ENCODE peak calls at places on chromosomes 3 and 15, in nine cellular contexts. One of them, this sample, is unnamed.

GRCh38 chr15:31265090-31265870 is 61.4 kb upstream of the KLF13 start:
- DNase-seq in cardiac fibroblast: no peak
- DNase-seq in body of pancreas: no peak
- DNase-seq in HFFc6: no peak
- DNase-seq in cardiac muscle cell: peak; percentile 52
- DNase-seq in neural crest cell: no peak
- DNase-seq in foreskin fibroblast: no peak
- DNase-seq in esophagus squamous epithelium: no peak
- DNase-seq in type B pancreatic cell: peak; percentile 53
- DNase-seq in this sample: peak; percentile 36

GRCh38 chr3:49257187-49257586 is 19.8 kb downstream of the C3orf62 start:
- DNase-seq in cardiac fibroblast: no peak
- DNase-seq in body of pancreas: no peak
- DNase-seq in HFFc6: no peak
- DNase-seq in cardiac muscle cell: no peak
- DNase-seq in neural crest cell: no peak
- DNase-seq in foreskin fibroblast: no peak
- DNase-seq in esophagus squamous epithelium: no peak
- DNase-seq in type B pancreatic cell: no peak
- DNase-seq in this sample: no peak

GRCh38 chr15:89383635-89384604 is 49.3 kb upstream of the POLG start:
- DNase-seq in cardiac fibroblast: peak; percentile 70
- DNase-seq in body of pancreas: no peak
- DNase-seq in HFFc6: no peak
- DNase-seq in cardiac muscle cell: peak; percentile 97
- DNase-seq in neural crest cell: no peak
- DNase-seq in foreskin fibroblast: peak; percentile 49
- DNase-seq in esophagus squamous epithelium: no peak
- DNase-seq in type B pancreatic cell: peak; percentile 87
- DNase-seq in this sample: no peak

GRCh38 chr15:23642413-23643044 is 5.1 kb downstream of the MAGEL2 start:
- DNase-seq in cardiac fibroblast: peak; percentile 53
- DNase-seq in body of pancreas: peak; percentile 56
- DNase-seq in HFFc6: peak; percentile 46
- DNase-seq in cardiac muscle cell: peak; percentile 67
- DNase-seq in neural crest cell: peak; percentile 63
- DNase-seq in foreskin fibroblast: peak; percentile 67
- DNase-seq in esophagus squamous epithelium: no peak
- DNase-seq in type B pancreatic cell: no peak
- DNase-seq in this sample: no peak

GRCh38 chr3:129936757-129937156 is 37.8 kb upstream of the TRH start:
- DNase-seq in cardiac fibroblast: peak; percentile 65
- DNase-seq in body of pancreas: peak; percentile 66
- DNase-seq in HFFc6: peak; percentile 68
- DNase-seq in cardiac muscle cell: no peak
- DNase-seq in neural crest cell: no peak
- DNase-seq in foreskin fibroblast: peak; percentile 65
- DNase-seq in esophagus squamous epithelium: no peak
- DNase-seq in type B pancreatic cell: no peak
- DNase-seq in this sample: no peak

GRCh38 chr15:80367094-80367493 is 37.1 kb upstream of the ARNT2 start:
- DNase-seq in cardiac fibroblast: peak; percentile 16
- DNase-seq in body of pancreas: no peak
- DNase-seq in HFFc6: no peak
- DNase-seq in cardiac muscle cell: peak; percentile 10
- DNase-seq in neural crest cell: peak; percentile 12
- DNase-seq in foreskin fibroblast: peak; percentile 30
- DNase-seq in esophagus squamous epithelium: no peak
- DNase-seq in type B pancreatic cell: no peak
- DNase-seq in this sample: no peak

GRCh38 chr3:148366743-148367410 is 330.8 kb upstream of the AGTR1 start:
- DNase-seq in cardiac fibroblast: peak; percentile 15
- DNase-seq in body of pancreas: no peak
- DNase-seq in HFFc6: peak; percentile 9
- DNase-seq in cardiac muscle cell: no peak
- DNase-seq in neural crest cell: no peak
- DNase-seq in foreskin fibroblast: peak; percentile 37
- DNase-seq in esophagus squamous epithelium: no peak
- DNase-seq in type B pancreatic cell: no peak
- DNase-seq in this sample: no peak

GRCh38 chr3:127953636-127954035 is 38.6 kb downstream of the KBTBD12 start:
- DNase-seq in cardiac fibroblast: peak; percentile 12
- DNase-seq in body of pancreas: no peak
- DNase-seq in HFFc6: peak; percentile 55
- DNase-seq in cardiac muscle cell: no peak
- DNase-seq in neural crest cell: no peak
- DNase-seq in foreskin fibroblast: peak; percentile 79
- DNase-seq in esophagus squamous epithelium: no peak
- DNase-seq in type B pancreatic cell: no peak
- DNase-seq in this sample: no peak

GRCh38 chr15:99252326-99252725 is 1.0 kb downstream of the LRRC28 start:
- DNase-seq in cardiac fibroblast: no peak
- DNase-seq in body of pancreas: no peak
- DNase-seq in HFFc6: no peak
- DNase-seq in cardiac muscle cell: no peak
- DNase-seq in neural crest cell: no peak
- DNase-seq in foreskin fibroblast: no peak
- DNase-seq in esophagus squamous epithelium: no peak
- DNase-seq in type B pancreatic cell: no peak
- DNase-seq in this sample: no peak

GRCh38 chr3:22117751-22118346 is 366.8 kb upstream of the ZNF385D start:
- DNase-seq in cardiac fibroblast: peak; percentile 67
- DNase-seq in body of pancreas: no peak
- DNase-seq in HFFc6: peak; percentile 20
- DNase-seq in cardiac muscle cell: peak; percentile 49
- DNase-seq in neural crest cell: no peak
- DNase-seq in foreskin fibroblast: peak; percentile 66
- DNase-seq in esophagus squamous epithelium: no peak
- DNase-seq in type B pancreatic cell: no peak
- DNase-seq in this sample: no peak

GRCh38 chr3:191051037-191051436 is 148.0 kb upstream of the OSTN start:
- DNase-seq in cardiac fibroblast: peak; percentile 50
- DNase-seq in body of pancreas: no peak
- DNase-seq in HFFc6: peak; percentile 45
- DNase-seq in cardiac muscle cell: peak; percentile 50
- DNase-seq in neural crest cell: no peak
- DNase-seq in foreskin fibroblast: peak; percentile 28
- DNase-seq in esophagus squamous epithelium: no peak
- DNase-seq in type B pancreatic cell: no peak
- DNase-seq in this sample: no peak

GRCh38 chr3:185268194-185268809 is 14.5 kb upstream of the EHHADH start:
- DNase-seq in cardiac fibroblast: no peak
- DNase-seq in body of pancreas: no peak
- DNase-seq in HFFc6: no peak
- DNase-seq in cardiac muscle cell: no peak
- DNase-seq in neural crest cell: no peak
- DNase-seq in foreskin fibroblast: no peak
- DNase-seq in esophagus squamous epithelium: no peak
- DNase-seq in type B pancreatic cell: no peak
- DNase-seq in this sample: no peak

GRCh38 chr3:160735801-160736200 is 20.2 kb upstream of the PPM1L start:
- DNase-seq in cardiac fibroblast: no peak
- DNase-seq in body of pancreas: no peak
- DNase-seq in HFFc6: no peak
- DNase-seq in cardiac muscle cell: no peak
- DNase-seq in neural crest cell: no peak
- DNase-seq in foreskin fibroblast: no peak
- DNase-seq in esophagus squamous epithelium: no peak
- DNase-seq in type B pancreatic cell: no peak
- DNase-seq in this sample: no peak

GRCh38 chr15:70353606-70354259 is 256.0 kb upstream of the TLE3 start:
- DNase-seq in cardiac fibroblast: no peak
- DNase-seq in body of pancreas: peak; percentile 51
- DNase-seq in HFFc6: no peak
- DNase-seq in cardiac muscle cell: no peak
- DNase-seq in neural crest cell: no peak
- DNase-seq in foreskin fibroblast: no peak
- DNase-seq in esophagus squamous epithelium: no peak
- DNase-seq in type B pancreatic cell: no peak
- DNase-seq in this sample: no peak

GRCh38 chr3:16103472-16103871 is 71.0 kb upstream of the GALNT15 start:
- DNase-seq in cardiac fibroblast: peak; percentile 65
- DNase-seq in body of pancreas: peak; percentile 22
- DNase-seq in HFFc6: peak; percentile 82
- DNase-seq in cardiac muscle cell: no peak
- DNase-seq in neural crest cell: no peak
- DNase-seq in foreskin fibroblast: peak; percentile 90
- DNase-seq in esophagus squamous epithelium: no peak
- DNase-seq in type B pancreatic cell: no peak
- DNase-seq in this sample: no peak

GRCh38 chr3:187669675-187670504 is at the start of gene SST:
- DNase-seq in cardiac fibroblast: peak; percentile 52
- DNase-seq in body of pancreas: peak; percentile 41
- DNase-seq in HFFc6: no peak
- DNase-seq in cardiac muscle cell: peak; percentile 84
- DNase-seq in neural crest cell: peak; percentile 61
- DNase-seq in foreskin fibroblast: peak; percentile 80
- DNase-seq in esophagus squamous epithelium: no peak
- DNase-seq in type B pancreatic cell: peak; percentile 74
- DNase-seq in this sample: no peak

GRCh38 chr3:25831578-25831977 is 41.7 kb downstream of the OXSM start:
- DNase-seq in cardiac fibroblast: peak; percentile 55
- DNase-seq in body of pancreas: no peak
- DNase-seq in HFFc6: peak; percentile 33
- DNase-seq in cardiac muscle cell: peak; percentile 41
- DNase-seq in neural crest cell: no peak
- DNase-seq in foreskin fibroblast: peak; percentile 68
- DNase-seq in esophagus squamous epithelium: no peak
- DNase-seq in type B pancreatic cell: no peak
- DNase-seq in this sample: no peak

GRCh38 chr15:44719293-44719999 is 8.1 kb downstream of the B2M start:
- DNase-seq in cardiac fibroblast: peak; percentile 38
- DNase-seq in body of pancreas: no peak
- DNase-seq in HFFc6: no peak
- DNase-seq in cardiac muscle cell: no peak
- DNase-seq in neural crest cell: no peak
- DNase-seq in foreskin fibroblast: peak; percentile 60
- DNase-seq in esophagus squamous epithelium: no peak
- DNase-seq in type B pancreatic cell: no peak
- DNase-seq in this sample: no peak

GRCh38 chr3:174221155-174221554 is 638.0 kb upstream of the NAALADL2 start:
- DNase-seq in cardiac fibroblast: no peak
- DNase-seq in body of pancreas: no peak
- DNase-seq in HFFc6: no peak
- DNase-seq in cardiac muscle cell: no peak
- DNase-seq in neural crest cell: no peak
- DNase-seq in foreskin fibroblast: no peak
- DNase-seq in esophagus squamous epithelium: no peak
- DNase-seq in type B pancreatic cell: no peak
- DNase-seq in this sample: no peak

GRCh38 chr3:174223042-174223441 is 636.1 kb upstream of the NAALADL2 start:
- DNase-seq in cardiac fibroblast: no peak
- DNase-seq in body of pancreas: no peak
- DNase-seq in HFFc6: no peak
- DNase-seq in cardiac muscle cell: no peak
- DNase-seq in neural crest cell: no peak
- DNase-seq in foreskin fibroblast: no peak
- DNase-seq in esophagus squamous epithelium: no peak
- DNase-seq in type B pancreatic cell: no peak
- DNase-seq in this sample: no peak

GRCh38 chr3:174216948-174217718 is 642.0 kb upstream of the NAALADL2 start:
- DNase-seq in cardiac fibroblast: no peak
- DNase-seq in body of pancreas: no peak
- DNase-seq in HFFc6: no peak
- DNase-seq in cardiac muscle cell: no peak
- DNase-seq in neural crest cell: no peak
- DNase-seq in foreskin fibroblast: no peak
- DNase-seq in esophagus squamous epithelium: no peak
- DNase-seq in type B pancreatic cell: no peak
- DNase-seq in this sample: no peak

GRCh38 chr3:174218011-174218410 is 641.1 kb upstream of the NAALADL2 start:
- DNase-seq in cardiac fibroblast: no peak
- DNase-seq in body of pancreas: no peak
- DNase-seq in HFFc6: no peak
- DNase-seq in cardiac muscle cell: no peak
- DNase-seq in neural crest cell: no peak
- DNase-seq in foreskin fibroblast: peak; percentile 20
- DNase-seq in esophagus squamous epithelium: no peak
- DNase-seq in type B pancreatic cell: no peak
- DNase-seq in this sample: no peak

DNA sequence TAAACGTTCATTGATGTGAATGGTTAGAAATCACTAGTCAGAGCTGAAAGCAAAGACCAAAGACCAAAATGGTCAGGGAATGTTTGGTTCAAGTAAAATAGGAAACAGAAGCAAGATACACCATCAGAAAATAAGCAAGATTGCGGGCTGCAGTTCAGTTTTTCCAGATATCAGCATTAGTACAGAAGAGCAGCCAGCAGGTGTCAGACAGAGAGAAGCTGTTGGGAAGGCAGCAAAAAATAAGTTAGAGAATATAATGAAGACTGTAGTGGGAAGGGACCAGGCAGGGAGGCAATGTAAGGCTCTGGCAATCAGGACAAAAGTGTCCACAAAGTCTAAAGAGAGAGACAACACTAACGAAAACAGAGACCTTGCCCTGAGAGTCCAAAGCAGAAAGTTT is 639.4 kb upstream of the NAALADL2 start:
- DNase-seq in cardiac fibroblast: no peak
- DNase-seq in body of pancreas: no peak
- DNase-seq in HFFc6: no peak
- DNase-seq in cardiac muscle cell: no peak
- DNase-seq in neural crest cell: no peak
- DNase-seq in foreskin fibroblast: peak; percentile 4
- DNase-seq in esophagus squamous epithelium: no peak
- DNase-seq in type B pancreatic cell: no peak
- DNase-seq in this sample: no peak
- TF ChIP-seq CTCF in cardiac fibroblast: no peak
- TF ChIP-seq CTCF in body of pancreas: no peak
- TF ChIP-seq CTCF in HFFc6: peak; percentile 41
- TF ChIP-seq CTCF in cardiac muscle cell: no peak
- TF ChIP-seq CTCF in neural crest cell: no peak
- TF ChIP-seq CTCF in foreskin fibroblast: no peak
- TF ChIP-seq CTCF in esophagus squamous epithelium: no peak
- TF ChIP-seq CTCF in type B pancreatic cell: peak; percentile 25
- TF ChIP-seq CTCF in this sample: no peak

GRCh38 chr15:62848631-62849050 is 193.9 kb upstream of the TPM1 start:
- DNase-seq in cardiac fibroblast: peak; percentile 46
- DNase-seq in body of pancreas: peak; percentile 59
- DNase-seq in HFFc6: peak; percentile 23
- DNase-seq in cardiac muscle cell: no peak
- DNase-seq in neural crest cell: no peak
- DNase-seq in foreskin fibroblast: peak; percentile 60
- DNase-seq in esophagus squamous epithelium: no peak
- DNase-seq in type B pancreatic cell: no peak
- DNase-seq in this sample: no peak
- TF ChIP-seq CTCF in cardiac fibroblast: no peak
- TF ChIP-seq CTCF in body of pancreas: peak; percentile 21
- TF ChIP-seq CTCF in HFFc6: peak; percentile 38
- TF ChIP-seq CTCF in cardiac muscle cell: peak; percentile 12
- TF ChIP-seq CTCF in neural crest cell: no peak
- TF ChIP-seq CTCF in foreskin fibroblast: no peak
- TF ChIP-seq CTCF in esophagus squamous epithelium: no peak
- TF ChIP-seq CTCF in type B pancreatic cell: no peak
- TF ChIP-seq CTCF in this sample: no peak

GRCh38 chr15:35697549-35698299 is 151.8 kb upstream of the DPH6 start:
- DNase-seq in cardiac fibroblast: peak; percentile 84
- DNase-seq in body of pancreas: no peak
- DNase-seq in HFFc6: peak; percentile 32
- DNase-seq in cardiac muscle cell: peak; percentile 26
- DNase-seq in neural crest cell: no peak
- DNase-seq in foreskin fibroblast: peak; percentile 36
- DNase-seq in esophagus squamous epithelium: no peak
- DNase-seq in type B pancreatic cell: no peak
- DNase-seq in this sample: no peak
- TF ChIP-seq CTCF in cardiac fibroblast: no peak
- TF ChIP-seq CTCF in body of pancreas: no peak
- TF ChIP-seq CTCF in HFFc6: peak; percentile 26
- TF ChIP-seq CTCF in cardiac muscle cell: no peak
- TF ChIP-seq CTCF in neural crest cell: no peak
- TF ChIP-seq CTCF in foreskin fibroblast: no peak
- TF ChIP-seq CTCF in esophagus squamous epithelium: peak; percentile 43
- TF ChIP-seq CTCF in type B pancreatic cell: no peak
- TF ChIP-seq CTCF in this sample: no peak

GRCh38 chr3:166902374-166902773 is 477.7 kb downstream of the ZBBX start:
- DNase-seq in cardiac fibroblast: no peak
- DNase-seq in body of pancreas: no peak
- DNase-seq in HFFc6: no peak
- DNase-seq in cardiac muscle cell: no peak
- DNase-seq in neural crest cell: no peak
- DNase-seq in foreskin fibroblast: no peak
- DNase-seq in esophagus squamous epithelium: no peak
- DNase-seq in type B pancreatic cell: no peak
- DNase-seq in this sample: no peak
- TF ChIP-seq CTCF in cardiac fibroblast: no peak
- TF ChIP-seq CTCF in body of pancreas: no peak
- TF ChIP-seq CTCF in HFFc6: peak; percentile 42
- TF ChIP-seq CTCF in cardiac muscle cell: no peak
- TF ChIP-seq CTCF in neural crest cell: peak; percentile 48
- TF ChIP-seq CTCF in foreskin fibroblast: no peak
- TF ChIP-seq CTCF in esophagus squamous epithelium: no peak
- TF ChIP-seq CTCF in type B pancreatic cell: peak; percentile 44
- TF ChIP-seq CTCF in this sample: no peak